ENCODE peak calls at places on chromosomes 16 and 17, in five cellular contexts. One of them, this sample, is unnamed.

GRCh38 chr17:5131146-5131715 is 15.4 kb downstream of the USP6 start:
- DNase-seq in GF-D8: no peak
- DNase-seq in sigmoid colon: no peak
- DNase-seq in mammary epithelial cell: no peak
- DNase-seq in stomach: peak; percentile 13
- DNase-seq in this sample: no peak

GRCh38 chr17:49968380-49969133 is 433 bp upstream of the DLX4 start:
- DNase-seq in GF-D8: peak; percentile 24
- DNase-seq in sigmoid colon: no peak
- DNase-seq in mammary epithelial cell: peak; percentile 61
- DNase-seq in stomach: peak; percentile 52
- DNase-seq in this sample: peak; percentile 87

GRCh38 chr17:1467258-1467657 is 11.2 kb upstream of the CRK start:
- DNase-seq in GF-D8: no peak
- DNase-seq in sigmoid colon: no peak
- DNase-seq in mammary epithelial cell: no peak
- DNase-seq in stomach: no peak
- DNase-seq in this sample: no peak

GRCh38 chr16:8905168-8905762 is 23.1 kb downstream of the LITAFD start:
- DNase-seq in GF-D8: no peak
- DNase-seq in sigmoid colon: no peak
- DNase-seq in mammary epithelial cell: no peak
- DNase-seq in stomach: no peak
- DNase-seq in this sample: no peak

GRCh38 chr16:1026057-1026783 is 44.6 kb downstream of the SOX8 start:
- DNase-seq in GF-D8: no peak
- DNase-seq in sigmoid colon: no peak
- DNase-seq in mammary epithelial cell: no peak
- DNase-seq in stomach: no peak
- DNase-seq in this sample: no peak

GRCh38 chr16:67805718-67806427 is 487 bp downstream of the RANBP10 start:
- DNase-seq in GF-D8: no peak
- DNase-seq in sigmoid colon: no peak
- DNase-seq in mammary epithelial cell: no peak
- DNase-seq in stomach: no peak
- DNase-seq in this sample: peak; percentile 13

GRCh38 chr17:7263071-7263800 is 958 bp upstream of the CLDN7 start:
- DNase-seq in GF-D8: no peak
- DNase-seq in sigmoid colon: no peak
- DNase-seq in mammary epithelial cell: no peak
- DNase-seq in stomach: no peak
- DNase-seq in this sample: peak; percentile 79

GRCh38 chr17:42421479-42422332 is 1.4 kb downstream of the CAVIN1 start:
- DNase-seq in GF-D8: no peak
- DNase-seq in sigmoid colon: peak; percentile 82
- DNase-seq in mammary epithelial cell: peak; percentile 54
- DNase-seq in stomach: peak; percentile 28
- DNase-seq in this sample: peak; percentile 75

GRCh38 chr16:57993452-57993851 is 7.0 kb downstream of the ZNF319 start:
- DNase-seq in GF-D8: no peak
- DNase-seq in sigmoid colon: no peak
- DNase-seq in mammary epithelial cell: peak; percentile 36
- DNase-seq in stomach: no peak
- DNase-seq in this sample: peak; percentile 44

GRCh38 chr16:8655184-8655717 is 19.2 kb upstream of the ABAT start:
- DNase-seq in GF-D8: peak; percentile 9
- DNase-seq in sigmoid colon: no peak
- DNase-seq in mammary epithelial cell: peak; percentile 42
- DNase-seq in stomach: peak; percentile 40
- DNase-seq in this sample: no peak

GRCh38 chr17:76150712-76151622 is 9.9 kb upstream of the FOXJ1 start:
- DNase-seq in GF-D8: no peak
- DNase-seq in sigmoid colon: no peak
- DNase-seq in mammary epithelial cell: no peak
- DNase-seq in stomach: no peak
- DNase-seq in this sample: no peak

GRCh38 chr16:53600076-53600475 is 97.1 kb upstream of the AKTIP start:
- DNase-seq in GF-D8: no peak
- DNase-seq in sigmoid colon: no peak
- DNase-seq in mammary epithelial cell: no peak
- DNase-seq in stomach: no peak
- DNase-seq in this sample: no peak

GRCh38 chr16:72844225-72844920 is 203.6 kb downstream of the ZFHX3 start:
- DNase-seq in GF-D8: peak; percentile 62
- DNase-seq in sigmoid colon: no peak
- DNase-seq in mammary epithelial cell: no peak
- DNase-seq in stomach: no peak
- DNase-seq in this sample: no peak

GRCh38 chr16:3858809-3859208 is 21.7 kb downstream of the CREBBP start:
- DNase-seq in GF-D8: no peak
- DNase-seq in sigmoid colon: no peak
- DNase-seq in mammary epithelial cell: no peak
- DNase-seq in stomach: no peak
- DNase-seq in this sample: no peak

GRCh38 chr16:87713469-87714229 is 52.1 kb downstream of the KLHDC4 start:
- DNase-seq in GF-D8: no peak
- DNase-seq in sigmoid colon: no peak
- DNase-seq in mammary epithelial cell: no peak
- DNase-seq in stomach: no peak
- DNase-seq in this sample: no peak

GRCh38 chr16:31093132-31093703 is 1.4 kb downstream of the VKORC1 start:
- DNase-seq in GF-D8: no peak
- DNase-seq in sigmoid colon: no peak
- DNase-seq in mammary epithelial cell: peak; percentile 50
- DNase-seq in stomach: no peak
- DNase-seq in this sample: peak; percentile 73

GRCh38 chr17:80874866-80875445 is 116.7 kb upstream of the CHMP6 start:
- DNase-seq in GF-D8: no peak
- DNase-seq in sigmoid colon: no peak
- DNase-seq in mammary epithelial cell: no peak
- DNase-seq in stomach: no peak
- DNase-seq in this sample: no peak

GRCh38 chr16:30351586-30352419 is 3.3 kb downstream of the CD2BP2 start:
- DNase-seq in GF-D8: no peak
- DNase-seq in sigmoid colon: peak; percentile 94
- DNase-seq in mammary epithelial cell: peak; percentile 37
- DNase-seq in stomach: peak; percentile 92
- DNase-seq in this sample: no peak

GRCh38 chr17:78718575-78719209 is 63.4 kb downstream of the CYTH1 start:
- DNase-seq in GF-D8: no peak
- DNase-seq in sigmoid colon: no peak
- DNase-seq in mammary epithelial cell: no peak
- DNase-seq in stomach: no peak
- DNase-seq in this sample: no peak

GRCh38 chr17:67571478-67571877 is 146.3 kb upstream of the NOL11 start:
- DNase-seq in GF-D8: no peak
- DNase-seq in sigmoid colon: no peak
- DNase-seq in mammary epithelial cell: no peak
- DNase-seq in stomach: no peak
- DNase-seq in this sample: no peak